ENCODE peak calls at places on chromosomes 11 and 22, in six cellular contexts. R, Y, S, A, P and T are unnamed samples.

GRCh38 chr11:58968251-58968711 is 29.0 kb downstream of the GLYATL1 start:
- DNase-seq in R (no peak), Y (no peak), S (no peak), A (no peak), P (no peak), T (no peak)

GRCh38 chr11:64348611-64349387 is 8.8 kb downstream of the CCDC88B start:
- DNase-seq in R (no peak), Y (no peak), S (no peak), A (no peak), P (no peak), T (no peak)

GRCh38 chr22:38827510-38827909 is 16.3 kb downstream of the NPTXR start:
- DNase-seq in R (no peak), Y (no peak), S (no peak), A (no peak), P (no peak), T (no peak)

GRCh38 chr11:9330387-9331384 is 16.3 kb upstream of the TMEM41B start:
- DNase-seq in R (no peak), Y (no peak), S (no peak), A (no peak), P (no peak), T (no peak)

GRCh38 chr22:23122216-23122957 is 19.4 kb downstream of the RSPH14 start:
- DNase-seq in R (no peak), Y (no peak), S (no peak), A (no peak), P (no peak), T (no peak)

GRCh38 chr11:118398797-118399564 is 2.4 kb upstream of the ATP5MG start:
- DNase-seq in R (peak; percentile 23), Y (peak; percentile 57), S (no peak), A (no peak), P (peak; percentile 82), T (no peak)

GRCh38 chr11:101126551-101127347 is 2.9 kb downstream of the PGR start:
- DNase-seq in R (peak; percentile 25), Y (no peak), S (no peak), A (no peak), P (no peak), T (no peak)

GRCh38 chr11:61082931-61083531 is 19.3 kb upstream of the CD5 start:
- DNase-seq in R (no peak), Y (no peak), S (no peak), A (no peak), P (no peak), T (no peak)

GRCh38 chr11:119476666-119477331 is 53.8 kb upstream of the THY1 start:
- DNase-seq in R (no peak), Y (no peak), S (no peak), A (no peak), P (peak; percentile 33), T (no peak)

GRCh38 chr11:69396948-69397307 is 84.5 kb upstream of the LINC01488 start:
- DNase-seq in R (no peak), Y (no peak), S (no peak), A (no peak), P (no peak), T (no peak)

GRCh38 chr11:2367266-2368160 is 9.6 kb upstream of the CD81 start:
- DNase-seq in R (no peak), Y (no peak), S (no peak), A (no peak), P (no peak), T (no peak)

GRCh38 chr11:87007938-87008337 is 29.8 kb upstream of the TMEM135 start:
- DNase-seq in R (peak; percentile 49), Y (no peak), S (no peak), A (no peak), P (no peak), T (no peak)

GRCh38 chr22:29481265-29482000 is 1.4 kb downstream of the NEFH start:
- DNase-seq in R (peak; percentile 16), Y (no peak), S (no peak), A (no peak), P (no peak), T (no peak)

GRCh38 chr11:19561011-19561410 is 151.6 kb upstream of the NAV2 start:
- DNase-seq in R (peak; percentile 50), Y (no peak), S (no peak), A (no peak), P (no peak), T (no peak)

GRCh38 chr22:20424937-20425587 is 12.6 kb downstream of the SCARF2 start:
- DNase-seq in R (no peak), Y (no peak), S (no peak), A (no peak), P (no peak), T (no peak)

GRCh38 chr11:76524919-76525318 is 80.1 kb downstream of the EMSY start:
- DNase-seq in R (peak; percentile 57), Y (no peak), S (no peak), A (peak; percentile 15), P (no peak), T (no peak)